ENCODE peak calls at places on chromosomes 5 and 9, in five cellular contexts. S is cardiac muscle cell, F is non-pigmented ciliary epithelial cell, V is IMR-90, E is T-helper 17 cell. C is an unnamed sample.

GRCh38 chr9:83313771-83314170 is 224.4 kb downstream of the FRMD3 start:
- DNase-seq in V (no peak), E (no peak), S (no peak), F (no peak), C (no peak)

GRCh38 chr9:6525326-6526040 is 112.5 kb downstream of the UHRF2 start:
- DNase-seq in E (no peak), V (peak), S (no peak), F (peak), C (no peak)

GRCh38 chr5:14364576-14365472 is 216.8 kb upstream of the OTULINL start:
- DNase-seq in V (no peak), F (no peak), E (no peak), S (no peak), C (no peak)

GRCh38 chr5:175517824-175518450 is 39.6 kb downstream of the SFXN1 start:
- DNase-seq in V (peak), S (peak), F (peak), E (peak), C (peak)

GRCh38 chr9:129886226-129887174 is 51.2 kb downstream of the USP20 start:
- DNase-seq in S (peak), V (no peak), E (peak), F (no peak), C (no peak)

GRCh38 chr9:75471549-75472114 is 383.3 kb downstream of the OSTF1 start:
- DNase-seq in E (no peak), F (no peak), S (no peak), V (no peak), C (no peak)

GRCh38 chr9:22067196-22067595 is 58.1 kb upstream of the CDKN2B start:
- DNase-seq in V (peak), E (no peak), F (no peak), S (no peak), C (no peak)

GRCh38 chr5:36150676-36151433 is 832 bp downstream of the LMBRD2 start:
- DNase-seq in S (peak), V (peak), F (no peak), E (peak), C (no peak)

GRCh38 chr9:16143310-16143709 is 590.5 kb downstream of the CCDC171 start:
- DNase-seq in S (no peak), V (peak), F (no peak), E (no peak), C (no peak)

GRCh38 chr9:112764344-112764743 is 13.8 kb downstream of the SNX30 start:
- DNase-seq in V (peak), F (peak), E (no peak), S (peak), C (no peak)

GRCh38 chr9:20805766-20806165 is 121.7 kb downstream of the FOCAD start:
- DNase-seq in E (no peak), F (no peak), S (no peak), V (no peak), C (no peak)

GRCh38 chr9:81086421-81086820 is 602.9 kb downstream of the TLE1 start:
- DNase-seq in V (no peak), F (no peak), S (no peak), E (no peak), C (no peak)

GRCh38 chr9:122315534-122315933 is 50.9 kb downstream of the MRRF start:
- DNase-seq in S (no peak), F (no peak), E (no peak), V (no peak), C (no peak)

GRCh38 chr9:87862536-87863268 is 20.0 kb upstream of the SPATA31E1 start:
- DNase-seq in V (peak), E (no peak), F (peak), S (peak), C (no peak)

GRCh38 chr5:82334856-82335255 is 56.7 kb upstream of the RPS23 start:
- DNase-seq in E (no peak), S (peak), V (peak), F (peak), C (peak)

GRCh38 chr5:122385286-122385685 is 73.2 kb downstream of the SNCAIP start:
- DNase-seq in E (no peak), F (no peak), S (no peak), V (no peak), C (no peak)

GRCh38 chr5:149466457-149466972 is 84.7 kb downstream of the CSNK1A1 start:
- DNase-seq in S (peak), E (no peak), V (peak), F (no peak), C (no peak)

GRCh38 chr5:82419559-82420332 is 141.6 kb upstream of the RPS23 start:
- DNase-seq in V (no peak), F (no peak), E (no peak), S (no peak), C (no peak)

GRCh38 chr5:1421521-1422341 is 23.5 kb downstream of the SLC6A3 start:
- DNase-seq in E (peak), V (no peak), F (no peak), S (no peak), C (no peak)

GRCh38 chr9:76688471-76689238 is 75.6 kb upstream of the PCA3 start:
- DNase-seq in V (no peak), S (peak), E (no peak), F (no peak), C (no peak)

GRCh38 chr5:126846756-126847155 is 69.8 kb downstream of the LMNB1 start:
- DNase-seq in F (no peak), S (no peak), E (no peak), V (no peak), C (no peak)

GRCh38 chr9:27351438-27351837 is 54.5 kb upstream of the EQTN start:
- DNase-seq in V (no peak), E (no peak), F (no peak), S (peak), C (no peak)

GRCh38 chr5:78001198-78001597 is 225.1 kb upstream of the TBCA start:
- DNase-seq in V (no peak), E (no peak), F (no peak), S (no peak), C (no peak)

GRCh38 chr5:33734541-33734940 is 157.2 kb downstream of the ADAMTS12 start:
- DNase-seq in V (peak), F (peak), S (peak), E (no peak), C (no peak)

GRCh38 chr9:137953683-137954438 is 76.3 kb downstream of the CACNA1B start:
- DNase-seq in S (no peak), V (no peak), F (no peak), E (no peak), C (no peak)

GRCh38 chr9:4810565-4810964 is 17.8 kb downstream of the RCL1 start:
- DNase-seq in E (no peak), S (no peak), F (no peak), V (no peak), C (no peak)

GRCh38 chr5:177109810-177110209 is 23.1 kb downstream of the FGFR4 start:
- DNase-seq in S (no peak), V (no peak), E (no peak), F (no peak), C (no peak)

GRCh38 chr5:79653843-79654242 is 35.8 kb upstream of the CMYA5 start:
- DNase-seq in F (no peak), V (no peak), S (no peak), E (no peak), C (no peak)